ENCODE peak calls at places on chromosome 6, in nine cellular contexts. G is stimulated activated naive CD8-positive, alpha-beta T cell treated with anti-CD3 and anti-CD28 coated beads, Interleukin-15, Interleukin-2, amounts not matched to agents 100 U/mL and 50 U/mL, for 24 hours; J is nucleus accumbens; Z is SW 1271; Y is left ventricle myocardium inferior; N is GM20000; F is WTC11; U is DMS79; C is hippocampal formation. V is an unnamed sample.

GRCh38 chr6:158663465-158664167 is 13.8 kb downstream of the SYTL3 start:
- DNase-seq in G (no peak), J (no peak), Z (no peak), Y (no peak), N (no peak), F (no peak), U (peak), C (no peak), V (no peak)

GRCh38 chr6:15572296-15573016 is 90.4 kb downstream of the DTNBP1 start:
- DNase-seq in G (no peak), J (no peak), Z (no peak), Y (no peak), N (no peak), F (no peak), U (no peak), C (no peak), V (no peak)

GRCh38 chr6:105428342-105428957 is 25.6 kb upstream of the PREP start:
- DNase-seq in G (no peak), J (no peak), Z (peak), Y (no peak), N (no peak), F (no peak), U (no peak), C (no peak), V (no peak)

GRCh38 chr6:40439401-40439800 is 147.8 kb downstream of the LRFN2 start:
- DNase-seq in G (no peak), J (no peak), Z (no peak), Y (no peak), N (no peak), F (no peak), U (no peak), C (no peak), V (no peak)

GRCh38 chr6:167470836-167471547 is 146.1 kb downstream of the TTLL2 start:
- DNase-seq in G (no peak), J (no peak), Z (no peak), Y (no peak), N (no peak), F (no peak), U (no peak), C (no peak), V (no peak)

GRCh38 chr6:14728396-14729024 is 517.4 kb upstream of the JARID2 start:
- DNase-seq in G (peak), J (no peak), Z (no peak), Y (peak), N (no peak), F (no peak), U (no peak), C (no peak), V (no peak)

GRCh38 chr6:137218473-137218916 is 690 bp downstream of the IFNGR1 start:
- DNase-seq in G (peak), J (no peak), Z (peak), Y (no peak), N (peak), F (no peak), U (peak), C (peak), V (no peak)

GRCh38 chr6:33976425-33977360 is 169.2 kb downstream of the GRM4 start:
- DNase-seq in G (no peak), J (no peak), Z (no peak), Y (no peak), N (no peak), F (no peak), U (no peak), C (no peak), V (no peak)

GRCh38 chr6:111399600-111399999 is 83.4 kb downstream of the REV3L start:
- DNase-seq in G (no peak), J (no peak), Z (no peak), Y (no peak), N (no peak), F (no peak), U (no peak), C (no peak), V (no peak)

GRCh38 chr6:66538548-66539135 is 831.6 kb upstream of the EYS start:
- DNase-seq in G (no peak), J (no peak), Z (no peak), Y (no peak), N (no peak), F (no peak), U (no peak), C (no peak), V (no peak)

GRCh38 chr6:105424177-105424783 is 21.4 kb upstream of the PREP start:
- DNase-seq in G (peak), J (no peak), Z (peak), Y (no peak), N (peak), F (peak), U (peak), C (peak), V (no peak)

GRCh38 chr6:47141166-47141565 is 99.0 kb upstream of the ADGRF1 start:
- DNase-seq in G (no peak), J (no peak), Z (no peak), Y (no peak), N (no peak), F (no peak), U (no peak), C (no peak), V (no peak)

GRCh38 chr6:48714286-48715049 is 603.5 kb upstream of the PTCHD4 start:
- DNase-seq in G (no peak), J (no peak), Z (no peak), Y (no peak), N (no peak), F (no peak), U (no peak), C (no peak), V (no peak)

GRCh38 chr6:112149236-112149635 is 61.8 kb downstream of the FAM229B start:
- DNase-seq in G (no peak), J (no peak), Z (no peak), Y (no peak), N (no peak), F (no peak), U (no peak), C (no peak), V (no peak)

GRCh38 chr6:49027644-49028043 is 435.4 kb downstream of the MMUT start:
- DNase-seq in G (no peak), J (no peak), Z (no peak), Y (no peak), N (no peak), F (no peak), U (no peak), C (no peak), V (no peak)

GRCh38 chr6:121504227-121504626 is 68.8 kb downstream of the GJA1 start:
- DNase-seq in G (no peak), J (no peak), Z (peak), Y (no peak), N (no peak), F (no peak), U (no peak), C (no peak), V (no peak)

GRCh38 chr6:13709698-13710551 is 1.7 kb downstream of the RANBP9 start:
- DNase-seq in G (no peak), J (no peak), Z (peak), Y (no peak), N (peak), F (no peak), U (no peak), C (no peak), V (no peak)

GRCh38 chr6:3315841-3316240 is 57.1 kb downstream of the PSMG4 start:
- DNase-seq in G (no peak), J (no peak), Z (no peak), Y (no peak), N (no peak), F (no peak), U (no peak), C (no peak), V (no peak)

GRCh38 chr6:98827295-98828159 is 6.8 kb upstream of the POU3F2 start:
- DNase-seq in G (no peak), J (peak), Z (no peak), Y (no peak), N (no peak), F (peak), U (no peak), C (no peak), V (peak)

V was measured in amygdala.